ENCODE peak calls at places on chromosomes 13 and 19, in eight cellular contexts. G is G401; I is stimulated activated CD4-positive, alpha-beta T cell treated with anti-CD3 and anti-CD28 coated beads, Interleukin-15, amount 100 ng/mL, for 48 hours; A is activated gamma-delta T cell; D is substantia nigra; T is WERI-Rb-1; X is mesothelial cell of epicardium; F is stimulated activated CD8-positive, alpha-beta memory T cell treated with anti-CD3 and anti-CD28 coated beads, Interleukin-15, amount 100 ng/mL, for 24 hours. W is an unnamed sample.

GRCh38 chr19:34495416-34495815 is 13.9 kb downstream of the WTIP start:
- DNase-seq in D (no peak), G (no peak), F (no peak), T (no peak), X (no peak), I (no peak), A (no peak), W (no peak)

GRCh38 chr19:30144242-30144758 is 202.3 kb downstream of the URI1 start:
- DNase-seq in G (no peak), T (no peak), I (no peak), X (no peak), A (no peak), D (no peak), F (no peak), W (no peak)

GRCh38 chr13:57820924-57821323 is 189.4 kb downstream of the PCDH17 start:
- DNase-seq in F (no peak), D (no peak), T (no peak), X (no peak), A (no peak), I (no peak), G (no peak), W (no peak)

GRCh38 chr13:94704347-94705080 is 7.8 kb downstream of the SOX21 start:
- DNase-seq in T (no peak), X (no peak), F (no peak), A (no peak), D (no peak), G (no peak), I (no peak), W (no peak)

GRCh38 chr13:26051231-26052135 is at the start of gene SHISA2:
- DNase-seq in G (peak), X (peak), A (peak), T (peak), D (peak), I (peak), F (no peak), W (peak)

GRCh38 chr19:57465680-57466381 is 8.9 kb upstream of the VN1R1 start:
- DNase-seq in D (no peak), A (no peak), F (no peak), X (no peak), T (peak), G (peak), I (peak), W (no peak)

GRCh38 chr19:30448386-30449130 is 76.4 kb downstream of the ZNF536 start:
- DNase-seq in F (no peak), I (no peak), D (no peak), G (no peak), A (no peak), T (no peak), X (no peak), W (no peak)

GRCh38 chr19:30314056-30314804 is 58.0 kb upstream of the ZNF536 start:
- DNase-seq in G (no peak), D (no peak), A (no peak), X (no peak), T (no peak), F (no peak), I (no peak), W (no peak)

GRCh38 chr19:39403331-39404312 is 3.0 kb upstream of the ZFP36 start:
- DNase-seq in I (peak), X (peak), A (peak), F (peak), D (peak), G (peak), T (peak), W (peak)

GRCh38 chr13:93786846-93787245 is 560.2 kb downstream of the GPC6 start:
- DNase-seq in T (no peak), A (no peak), G (no peak), D (no peak), X (no peak), F (no peak), I (no peak), W (no peak)

GRCh38 chr13:81480634-81481033 is 1139.7 kb upstream of the SPRY2 start:
- DNase-seq in T (no peak), I (no peak), G (no peak), D (no peak), F (no peak), X (no peak), A (no peak), W (no peak)

GRCh38 chr19:28292822-28293500 is 920.0 kb downstream of the UQCRFS1 start:
- DNase-seq in G (no peak), T (no peak), I (no peak), X (no peak), D (no peak), F (no peak), A (no peak), W (no peak)

GRCh38 chr19:11873762-11874161 is 13.8 kb upstream of the ZNF69 start:
- DNase-seq in D (no peak), T (no peak), F (no peak), I (no peak), X (no peak), G (no peak), A (no peak), W (no peak)

GRCh38 chr13:101579291-101579802 is 126.9 kb downstream of the ITGBL1 start:
- DNase-seq in I (no peak), X (no peak), D (no peak), G (no peak), A (no peak), F (no peak), T (no peak), W (no peak)

GRCh38 chr19:54507824-54508223 is 5.2 kb downstream of the LAIR2 start:
- DNase-seq in G (no peak), A (no peak), F (no peak), T (no peak), D (no peak), X (no peak), I (no peak), W (no peak)

GRCh38 chr19:17309198-17309961 is at the start of gene DDA1:
- DNase-seq in T (peak), I (peak), D (peak), A (peak), X (peak), G (peak), F (peak), W (peak)

GRCh38 chr19:9881720-9882119 is 46.6 kb downstream of the PIN1 start:
- DNase-seq in T (peak), I (no peak), D (no peak), X (no peak), G (no peak), F (no peak), A (no peak), W (peak)

GRCh38 chr13:30744056-30744684 is 8.8 kb downstream of the ALOX5AP start:
- DNase-seq in X (no peak), T (no peak), A (no peak), F (peak), D (no peak), G (no peak), I (peak), W (peak)

GRCh38 chr13:27001705-27002104 is 169.9 kb downstream of the USP12 start:
- DNase-seq in A (no peak), X (no peak), T (no peak), D (no peak), I (no peak), F (no peak), G (no peak), W (no peak)

GRCh38 chr13:50198508-50198907 is 183.3 kb downstream of the KCNRG start:
- DNase-seq in D (no peak), A (no peak), X (no peak), I (no peak), F (no peak), G (no peak), T (no peak), W (peak)

W was measured in RWPE1.